ENCODE peak calls at places on chromosomes 5 and 9, in ten cellular contexts. One of them, this sample, is unnamed.

GRCh38 chr9:127583605-127584053 is 28.4 kb upstream of the STXBP1 start:
- DNase-seq in brain microvascular endothelial cell: peak; percentile 45
- DNase-seq in Panc1: no peak
- DNase-seq in iPS-NIHi11: no peak
- DNase-seq in effector memory CD8-positive, alpha-beta T cell: no peak
- DNase-seq in stomach: no peak
- DNase-seq in stimulated activated CD8-positive, alpha-beta memory T cell treated with anti-CD3 and anti-CD28 coated beads, Interleukin-15, amount 100 ng/mL, for 24 hours: no peak
- DNase-seq in HuH-7: no peak
- DNase-seq in A549: no peak
- DNase-seq in stimulated activated CD4-positive, alpha-beta T cell treated with anti-CD3 and anti-CD28 coated beads, Interleukin-15, amount 100 ng/mL, for 1 hour: no peak
- DNase-seq in this sample: no peak

GRCh38 chr5:131534995-131535394 is 100.0 kb downstream of the RAPGEF6 start:
- DNase-seq in brain microvascular endothelial cell: no peak
- DNase-seq in Panc1: no peak
- DNase-seq in iPS-NIHi11: no peak
- DNase-seq in effector memory CD8-positive, alpha-beta T cell: no peak
- DNase-seq in stomach: no peak
- DNase-seq in stimulated activated CD8-positive, alpha-beta memory T cell treated with anti-CD3 and anti-CD28 coated beads, Interleukin-15, amount 100 ng/mL, for 24 hours: no peak
- DNase-seq in HuH-7: no peak
- DNase-seq in A549: no peak
- DNase-seq in stimulated activated CD4-positive, alpha-beta T cell treated with anti-CD3 and anti-CD28 coated beads, Interleukin-15, amount 100 ng/mL, for 1 hour: no peak
- DNase-seq in this sample: no peak

GRCh38 chr9:80874276-80874675 is 815.1 kb downstream of the TLE1 start:
- DNase-seq in brain microvascular endothelial cell: peak; percentile 42
- DNase-seq in Panc1: no peak
- DNase-seq in iPS-NIHi11: no peak
- DNase-seq in effector memory CD8-positive, alpha-beta T cell: no peak
- DNase-seq in stomach: no peak
- DNase-seq in stimulated activated CD8-positive, alpha-beta memory T cell treated with anti-CD3 and anti-CD28 coated beads, Interleukin-15, amount 100 ng/mL, for 24 hours: no peak
- DNase-seq in HuH-7: no peak
- DNase-seq in A549: no peak
- DNase-seq in stimulated activated CD4-positive, alpha-beta T cell treated with anti-CD3 and anti-CD28 coated beads, Interleukin-15, amount 100 ng/mL, for 1 hour: no peak
- DNase-seq in this sample: no peak

GRCh38 chr9:133656211-133657119 is 20.3 kb downstream of the DBH start:
- DNase-seq in brain microvascular endothelial cell: no peak
- DNase-seq in Panc1: no peak
- DNase-seq in iPS-NIHi11: no peak
- DNase-seq in effector memory CD8-positive, alpha-beta T cell: no peak
- DNase-seq in stomach: no peak
- DNase-seq in stimulated activated CD8-positive, alpha-beta memory T cell treated with anti-CD3 and anti-CD28 coated beads, Interleukin-15, amount 100 ng/mL, for 24 hours: no peak
- DNase-seq in HuH-7: no peak
- DNase-seq in A549: no peak
- DNase-seq in stimulated activated CD4-positive, alpha-beta T cell treated with anti-CD3 and anti-CD28 coated beads, Interleukin-15, amount 100 ng/mL, for 1 hour: peak; percentile 31
- DNase-seq in this sample: peak; percentile 29

GRCh38 chr5:157496847-157497246 is 36.8 kb downstream of the NIPAL4 start:
- DNase-seq in brain microvascular endothelial cell: no peak
- DNase-seq in Panc1: no peak
- DNase-seq in iPS-NIHi11: no peak
- DNase-seq in effector memory CD8-positive, alpha-beta T cell: no peak
- DNase-seq in stomach: no peak
- DNase-seq in stimulated activated CD8-positive, alpha-beta memory T cell treated with anti-CD3 and anti-CD28 coated beads, Interleukin-15, amount 100 ng/mL, for 24 hours: no peak
- DNase-seq in HuH-7: no peak
- DNase-seq in A549: no peak
- DNase-seq in stimulated activated CD4-positive, alpha-beta T cell treated with anti-CD3 and anti-CD28 coated beads, Interleukin-15, amount 100 ng/mL, for 1 hour: no peak
- DNase-seq in this sample: no peak

GRCh38 chr9:84442712-84443111 is 102.2 kb upstream of the SLC28A3 start:
- DNase-seq in brain microvascular endothelial cell: no peak
- DNase-seq in Panc1: no peak
- DNase-seq in iPS-NIHi11: no peak
- DNase-seq in effector memory CD8-positive, alpha-beta T cell: no peak
- DNase-seq in stomach: no peak
- DNase-seq in stimulated activated CD8-positive, alpha-beta memory T cell treated with anti-CD3 and anti-CD28 coated beads, Interleukin-15, amount 100 ng/mL, for 24 hours: no peak
- DNase-seq in HuH-7: no peak
- DNase-seq in A549: no peak
- DNase-seq in stimulated activated CD4-positive, alpha-beta T cell treated with anti-CD3 and anti-CD28 coated beads, Interleukin-15, amount 100 ng/mL, for 1 hour: no peak
- DNase-seq in this sample: no peak

GRCh38 chr9:129336601-129337286 is 158.7 kb upstream of the IER5L start:
- DNase-seq in brain microvascular endothelial cell: no peak
- DNase-seq in Panc1: no peak
- DNase-seq in iPS-NIHi11: peak; percentile 47
- DNase-seq in effector memory CD8-positive, alpha-beta T cell: peak; percentile 12
- DNase-seq in stomach: peak; percentile 67
- DNase-seq in stimulated activated CD8-positive, alpha-beta memory T cell treated with anti-CD3 and anti-CD28 coated beads, Interleukin-15, amount 100 ng/mL, for 24 hours: no peak
- DNase-seq in HuH-7: no peak
- DNase-seq in A549: no peak
- DNase-seq in stimulated activated CD4-positive, alpha-beta T cell treated with anti-CD3 and anti-CD28 coated beads, Interleukin-15, amount 100 ng/mL, for 1 hour: no peak
- DNase-seq in this sample: peak; percentile 14

GRCh38 chr9:135324329-135324728 is 155.3 kb upstream of the PPP1R26 start:
- DNase-seq in brain microvascular endothelial cell: no peak
- DNase-seq in Panc1: no peak
- DNase-seq in iPS-NIHi11: no peak
- DNase-seq in effector memory CD8-positive, alpha-beta T cell: no peak
- DNase-seq in stomach: no peak
- DNase-seq in stimulated activated CD8-positive, alpha-beta memory T cell treated with anti-CD3 and anti-CD28 coated beads, Interleukin-15, amount 100 ng/mL, for 24 hours: no peak
- DNase-seq in HuH-7: no peak
- DNase-seq in A549: no peak
- DNase-seq in stimulated activated CD4-positive, alpha-beta T cell treated with anti-CD3 and anti-CD28 coated beads, Interleukin-15, amount 100 ng/mL, for 1 hour: no peak
- DNase-seq in this sample: no peak

GRCh38 chr5:97844797-97845196 is 661.8 kb upstream of the RIOK2 start:
- DNase-seq in brain microvascular endothelial cell: no peak
- DNase-seq in Panc1: no peak
- DNase-seq in iPS-NIHi11: peak; percentile 17
- DNase-seq in effector memory CD8-positive, alpha-beta T cell: no peak
- DNase-seq in stomach: no peak
- DNase-seq in stimulated activated CD8-positive, alpha-beta memory T cell treated with anti-CD3 and anti-CD28 coated beads, Interleukin-15, amount 100 ng/mL, for 24 hours: no peak
- DNase-seq in HuH-7: peak; percentile 2
- DNase-seq in A549: no peak
- DNase-seq in stimulated activated CD4-positive, alpha-beta T cell treated with anti-CD3 and anti-CD28 coated beads, Interleukin-15, amount 100 ng/mL, for 1 hour: no peak
- DNase-seq in this sample: no peak

GRCh38 chr9:112553256-112553826 is 66.7 kb downstream of the KIAA1958 start:
- DNase-seq in brain microvascular endothelial cell: no peak
- DNase-seq in Panc1: no peak
- DNase-seq in iPS-NIHi11: no peak
- DNase-seq in effector memory CD8-positive, alpha-beta T cell: no peak
- DNase-seq in stomach: peak; percentile 50
- DNase-seq in stimulated activated CD8-positive, alpha-beta memory T cell treated with anti-CD3 and anti-CD28 coated beads, Interleukin-15, amount 100 ng/mL, for 24 hours: no peak
- DNase-seq in HuH-7: no peak
- DNase-seq in A549: no peak
- DNase-seq in stimulated activated CD4-positive, alpha-beta T cell treated with anti-CD3 and anti-CD28 coated beads, Interleukin-15, amount 100 ng/mL, for 1 hour: no peak
- DNase-seq in this sample: no peak

GRCh38 chr5:127696688-127697087 is 6.5 kb upstream of the CCDC192 start:
- DNase-seq in brain microvascular endothelial cell: peak; percentile 81
- DNase-seq in Panc1: no peak
- DNase-seq in iPS-NIHi11: no peak
- DNase-seq in effector memory CD8-positive, alpha-beta T cell: no peak
- DNase-seq in stomach: no peak
- DNase-seq in stimulated activated CD8-positive, alpha-beta memory T cell treated with anti-CD3 and anti-CD28 coated beads, Interleukin-15, amount 100 ng/mL, for 24 hours: no peak
- DNase-seq in HuH-7: no peak
- DNase-seq in A549: no peak
- DNase-seq in stimulated activated CD4-positive, alpha-beta T cell treated with anti-CD3 and anti-CD28 coated beads, Interleukin-15, amount 100 ng/mL, for 1 hour: no peak
- DNase-seq in this sample: no peak

GRCh38 chr5:118705931-118706330 is 282.4 kb downstream of the DTWD2 start:
- DNase-seq in brain microvascular endothelial cell: no peak
- DNase-seq in Panc1: no peak
- DNase-seq in iPS-NIHi11: no peak
- DNase-seq in effector memory CD8-positive, alpha-beta T cell: no peak
- DNase-seq in stomach: no peak
- DNase-seq in stimulated activated CD8-positive, alpha-beta memory T cell treated with anti-CD3 and anti-CD28 coated beads, Interleukin-15, amount 100 ng/mL, for 24 hours: no peak
- DNase-seq in HuH-7: no peak
- DNase-seq in A549: no peak
- DNase-seq in stimulated activated CD4-positive, alpha-beta T cell treated with anti-CD3 and anti-CD28 coated beads, Interleukin-15, amount 100 ng/mL, for 1 hour: no peak
- DNase-seq in this sample: no peak

GRCh38 chr9:133676450-133676849 is 40.3 kb downstream of the DBH start:
- DNase-seq in brain microvascular endothelial cell: no peak
- DNase-seq in Panc1: no peak
- DNase-seq in iPS-NIHi11: no peak
- DNase-seq in effector memory CD8-positive, alpha-beta T cell: no peak
- DNase-seq in stomach: no peak
- DNase-seq in stimulated activated CD8-positive, alpha-beta memory T cell treated with anti-CD3 and anti-CD28 coated beads, Interleukin-15, amount 100 ng/mL, for 24 hours: no peak
- DNase-seq in HuH-7: no peak
- DNase-seq in A549: no peak
- DNase-seq in stimulated activated CD4-positive, alpha-beta T cell treated with anti-CD3 and anti-CD28 coated beads, Interleukin-15, amount 100 ng/mL, for 1 hour: no peak
- DNase-seq in this sample: no peak

GRCh38 chr5:134567651-134568338 is 42.3 kb downstream of the JADE2 start:
- DNase-seq in brain microvascular endothelial cell: no peak
- DNase-seq in Panc1: no peak
- DNase-seq in iPS-NIHi11: no peak
- DNase-seq in effector memory CD8-positive, alpha-beta T cell: no peak
- DNase-seq in stomach: no peak
- DNase-seq in stimulated activated CD8-positive, alpha-beta memory T cell treated with anti-CD3 and anti-CD28 coated beads, Interleukin-15, amount 100 ng/mL, for 24 hours: no peak
- DNase-seq in HuH-7: no peak
- DNase-seq in A549: no peak
- DNase-seq in stimulated activated CD4-positive, alpha-beta T cell treated with anti-CD3 and anti-CD28 coated beads, Interleukin-15, amount 100 ng/mL, for 1 hour: no peak
- DNase-seq in this sample: no peak

GRCh38 chr5:73901455-73901854 is 275.5 kb downstream of the ARHGEF28 start:
- DNase-seq in brain microvascular endothelial cell: no peak
- DNase-seq in Panc1: no peak
- DNase-seq in iPS-NIHi11: peak; percentile 42
- DNase-seq in effector memory CD8-positive, alpha-beta T cell: no peak
- DNase-seq in stomach: no peak
- DNase-seq in stimulated activated CD8-positive, alpha-beta memory T cell treated with anti-CD3 and anti-CD28 coated beads, Interleukin-15, amount 100 ng/mL, for 24 hours: no peak
- DNase-seq in HuH-7: peak; percentile 34
- DNase-seq in A549: peak; percentile 31
- DNase-seq in stimulated activated CD4-positive, alpha-beta T cell treated with anti-CD3 and anti-CD28 coated beads, Interleukin-15, amount 100 ng/mL, for 1 hour: no peak
- DNase-seq in this sample: no peak

GRCh38 chr5:125408582-125409069 is 662.2 kb upstream of the ZNF608 start:
- DNase-seq in brain microvascular endothelial cell: peak; percentile 76
- DNase-seq in Panc1: no peak
- DNase-seq in iPS-NIHi11: no peak
- DNase-seq in effector memory CD8-positive, alpha-beta T cell: no peak
- DNase-seq in stomach: no peak
- DNase-seq in stimulated activated CD8-positive, alpha-beta memory T cell treated with anti-CD3 and anti-CD28 coated beads, Interleukin-15, amount 100 ng/mL, for 24 hours: no peak
- DNase-seq in HuH-7: no peak
- DNase-seq in A549: peak; percentile 18
- DNase-seq in stimulated activated CD4-positive, alpha-beta T cell treated with anti-CD3 and anti-CD28 coated beads, Interleukin-15, amount 100 ng/mL, for 1 hour: no peak
- DNase-seq in this sample: no peak

GRCh38 chr5:55226934-55227737 is at the start of gene MCIDAS:
- DNase-seq in brain microvascular endothelial cell: no peak
- DNase-seq in Panc1: no peak
- DNase-seq in iPS-NIHi11: peak; percentile 86
- DNase-seq in effector memory CD8-positive, alpha-beta T cell: no peak
- DNase-seq in stomach: peak; percentile 81
- DNase-seq in stimulated activated CD8-positive, alpha-beta memory T cell treated with anti-CD3 and anti-CD28 coated beads, Interleukin-15, amount 100 ng/mL, for 24 hours: no peak
- DNase-seq in HuH-7: peak; percentile 80
- DNase-seq in A549: peak; percentile 88
- DNase-seq in stimulated activated CD4-positive, alpha-beta T cell treated with anti-CD3 and anti-CD28 coated beads, Interleukin-15, amount 100 ng/mL, for 1 hour: no peak
- DNase-seq in this sample: peak; percentile 33

GRCh38 chr5:39892708-39893107 is 467.9 kb upstream of the DAB2 start:
- DNase-seq in brain microvascular endothelial cell: peak; percentile 40
- DNase-seq in Panc1: no peak
- DNase-seq in iPS-NIHi11: no peak
- DNase-seq in effector memory CD8-positive, alpha-beta T cell: no peak
- DNase-seq in stomach: no peak
- DNase-seq in stimulated activated CD8-positive, alpha-beta memory T cell treated with anti-CD3 and anti-CD28 coated beads, Interleukin-15, amount 100 ng/mL, for 24 hours: no peak
- DNase-seq in HuH-7: no peak
- DNase-seq in A549: no peak
- DNase-seq in stimulated activated CD4-positive, alpha-beta T cell treated with anti-CD3 and anti-CD28 coated beads, Interleukin-15, amount 100 ng/mL, for 1 hour: no peak
- DNase-seq in this sample: no peak

GRCh38 chr5:133926960-133927615 is 41.3 kb downstream of the C5orf15 start:
- DNase-seq in brain microvascular endothelial cell: no peak
- DNase-seq in Panc1: no peak
- DNase-seq in iPS-NIHi11: no peak
- DNase-seq in effector memory CD8-positive, alpha-beta T cell: no peak
- DNase-seq in stomach: peak; percentile 61
- DNase-seq in stimulated activated CD8-positive, alpha-beta memory T cell treated with anti-CD3 and anti-CD28 coated beads, Interleukin-15, amount 100 ng/mL, for 24 hours: no peak
- DNase-seq in HuH-7: peak; percentile 71
- DNase-seq in A549: peak; percentile 28
- DNase-seq in stimulated activated CD4-positive, alpha-beta T cell treated with anti-CD3 and anti-CD28 coated beads, Interleukin-15, amount 100 ng/mL, for 1 hour: no peak
- DNase-seq in this sample: no peak

GRCh38 chr5:95623706-95624105 is 3.8 kb downstream of the GPR150 start:
- DNase-seq in brain microvascular endothelial cell: no peak
- DNase-seq in Panc1: no peak
- DNase-seq in iPS-NIHi11: no peak
- DNase-seq in effector memory CD8-positive, alpha-beta T cell: no peak
- DNase-seq in stomach: no peak
- DNase-seq in stimulated activated CD8-positive, alpha-beta memory T cell treated with anti-CD3 and anti-CD28 coated beads, Interleukin-15, amount 100 ng/mL, for 24 hours: no peak
- DNase-seq in HuH-7: no peak
- DNase-seq in A549: no peak
- DNase-seq in stimulated activated CD4-positive, alpha-beta T cell treated with anti-CD3 and anti-CD28 coated beads, Interleukin-15, amount 100 ng/mL, for 1 hour: no peak
- DNase-seq in this sample: no peak

GRCh38 chr5:28766565-28767158 is 1728.3 kb upstream of the CDH9 start:
- DNase-seq in brain microvascular endothelial cell: peak; percentile 36
- DNase-seq in Panc1: peak; percentile 27
- DNase-seq in iPS-NIHi11: peak; percentile 9
- DNase-seq in effector memory CD8-positive, alpha-beta T cell: no peak
- DNase-seq in stomach: no peak
- DNase-seq in stimulated activated CD8-positive, alpha-beta memory T cell treated with anti-CD3 and anti-CD28 coated beads, Interleukin-15, amount 100 ng/mL, for 24 hours: no peak
- DNase-seq in HuH-7: no peak
- DNase-seq in A549: peak; percentile 5
- DNase-seq in stimulated activated CD4-positive, alpha-beta T cell treated with anti-CD3 and anti-CD28 coated beads, Interleukin-15, amount 100 ng/mL, for 1 hour: no peak
- DNase-seq in this sample: no peak

GRCh38 chr9:72355153-72355552 is 9.9 kb downstream of the ZFAND5 start:
- DNase-seq in brain microvascular endothelial cell: no peak
- DNase-seq in Panc1: no peak
- DNase-seq in iPS-NIHi11: no peak
- DNase-seq in effector memory CD8-positive, alpha-beta T cell: no peak
- DNase-seq in stomach: no peak
- DNase-seq in stimulated activated CD8-positive, alpha-beta memory T cell treated with anti-CD3 and anti-CD28 coated beads, Interleukin-15, amount 100 ng/mL, for 24 hours: no peak
- DNase-seq in HuH-7: no peak
- DNase-seq in A549: no peak
- DNase-seq in stimulated activated CD4-positive, alpha-beta T cell treated with anti-CD3 and anti-CD28 coated beads, Interleukin-15, amount 100 ng/mL, for 1 hour: no peak
- DNase-seq in this sample: no peak

GRCh38 chr9:70525553-70525952 is 111.1 kb upstream of the KLF9 start:
- DNase-seq in brain microvascular endothelial cell: peak; percentile 12
- DNase-seq in Panc1: no peak
- DNase-seq in iPS-NIHi11: no peak
- DNase-seq in effector memory CD8-positive, alpha-beta T cell: no peak
- DNase-seq in stomach: no peak
- DNase-seq in stimulated activated CD8-positive, alpha-beta memory T cell treated with anti-CD3 and anti-CD28 coated beads, Interleukin-15, amount 100 ng/mL, for 24 hours: no peak
- DNase-seq in HuH-7: no peak
- DNase-seq in A549: no peak
- DNase-seq in stimulated activated CD4-positive, alpha-beta T cell treated with anti-CD3 and anti-CD28 coated beads, Interleukin-15, amount 100 ng/mL, for 1 hour: no peak
- DNase-seq in this sample: no peak

GRCh38 chr5:65338606-65339151 is 143.0 kb downstream of the ADAMTS6 start:
- DNase-seq in brain microvascular endothelial cell: peak; percentile 3
- DNase-seq in Panc1: no peak
- DNase-seq in iPS-NIHi11: no peak
- DNase-seq in effector memory CD8-positive, alpha-beta T cell: no peak
- DNase-seq in stomach: no peak
- DNase-seq in stimulated activated CD8-positive, alpha-beta memory T cell treated with anti-CD3 and anti-CD28 coated beads, Interleukin-15, amount 100 ng/mL, for 24 hours: no peak
- DNase-seq in HuH-7: no peak
- DNase-seq in A549: no peak
- DNase-seq in stimulated activated CD4-positive, alpha-beta T cell treated with anti-CD3 and anti-CD28 coated beads, Interleukin-15, amount 100 ng/mL, for 1 hour: no peak
- DNase-seq in this sample: no peak

GRCh38 chr5:133918731-133919130 is 49.7 kb downstream of the C5orf15 start:
- DNase-seq in brain microvascular endothelial cell: no peak
- DNase-seq in Panc1: no peak
- DNase-seq in iPS-NIHi11: no peak
- DNase-seq in effector memory CD8-positive, alpha-beta T cell: no peak
- DNase-seq in stomach: no peak
- DNase-seq in stimulated activated CD8-positive, alpha-beta memory T cell treated with anti-CD3 and anti-CD28 coated beads, Interleukin-15, amount 100 ng/mL, for 24 hours: no peak
- DNase-seq in HuH-7: no peak
- DNase-seq in A549: no peak
- DNase-seq in stimulated activated CD4-positive, alpha-beta T cell treated with anti-CD3 and anti-CD28 coated beads, Interleukin-15, amount 100 ng/mL, for 1 hour: no peak
- DNase-seq in this sample: no peak

This sample was measured in central memory CD4-positive, alpha-beta T cell.